ENCODE peak calls at places on chromosomes 12 and 14, in five cellular contexts. U, E, M, P and H are unnamed samples.

GRCh38 chr12:1616233-1617066 is 12.6 kb upstream of the WNT5B start:
- DNase-seq in U (no peak), E (peak; percentile 63), M (no peak), P (no peak), H (no peak)

GRCh38 chr12:108854055-108854452 is 3.3 kb downstream of the SSH1 start:
- DNase-seq in U (no peak), M (no peak), E (peak; percentile 82), P (no peak), H (no peak)

GRCh38 chr12:19525236-19525635 is 85.9 kb downstream of the AEBP2 start:
- DNase-seq in E (no peak), M (no peak), P (no peak), U (no peak), H (no peak)

GRCh38 chr14:92546347-92547053 is 32.9 kb downstream of the RIN3 start:
- DNase-seq in U (no peak), P (no peak), M (no peak), E (no peak), H (no peak)

GRCh38 chr14:70856851-70857498 is 47.7 kb upstream of the MAP3K9 start:
- DNase-seq in E (peak; percentile 89), U (no peak), M (no peak), P (no peak), H (no peak)

GRCh38 chr14:79043194-79043889 is 873.2 kb downstream of the NRXN3 start:
- DNase-seq in E (no peak), U (no peak), M (no peak), P (no peak), H (no peak)

GRCh38 chr12:87827638-87828264 is 201.4 kb downstream of the C12orf50 start:
- DNase-seq in P (no peak), M (no peak), E (no peak), U (no peak), H (no peak)

GRCh38 chr12:24407884-24408283 is 458.4 kb upstream of the SOX5 start:
- DNase-seq in M (no peak), P (no peak), U (no peak), E (no peak), H (no peak)

GRCh38 chr12:70254846-70255245 is 11.6 kb downstream of the CNOT2 start:
- DNase-seq in U (no peak), P (no peak), M (no peak), E (no peak), H (no peak)

GRCh38 chr14:31993521-31993941 is 83.6 kb upstream of the ARHGAP5 start:
- DNase-seq in U (no peak), M (no peak), E (no peak), P (no peak), H (no peak)

GRCh38 chr14:29475641-29476040 is 452.0 kb downstream of the PRKD1 start:
- DNase-seq in U (no peak), E (no peak), M (no peak), P (no peak), H (no peak)

GRCh38 chr12:69254046-69254445 is 14.7 kb downstream of the CPSF6 start:
- DNase-seq in E (no peak), P (no peak), U (peak; percentile 34), M (no peak), H (no peak)

GRCh38 chr12:124217508-124217981 is 77.3 kb upstream of the RFLNA start:
- DNase-seq in E (no peak), M (no peak), U (no peak), P (no peak), H (no peak)

GRCh38 chr14:56138987-56139386 is 20.8 kb downstream of the PELI2 start:
- DNase-seq in U (no peak), P (no peak), M (no peak), E (no peak), H (no peak)

GRCh38 chr14:102708494-102708893 is 68.8 kb upstream of the TRAF3 start:
- DNase-seq in U (no peak), P (no peak), E (no peak), M (no peak), H (no peak)

GRCh38 chr12:114735680-114736374 is 51.9 kb upstream of the TBX3 start:
- DNase-seq in P (no peak), U (no peak), M (no peak), E (no peak), H (no peak)

GRCh38 chr14:105864651-105865265 is 338.4 kb downstream of the TMEM121 start:
- DNase-seq in E (no peak), P (no peak), M (no peak), U (no peak), H (no peak)

GRCh38 chr14:32438511-32438910 is 109.4 kb downstream of the AKAP6 start:
- DNase-seq in E (no peak), M (no peak), P (no peak), U (no peak), H (no peak)

GRCh38 chr14:23300687-23301223 is 1.9 kb downstream of the PPP1R3E start:
- DNase-seq in U (peak; percentile 14), M (no peak), E (no peak), P (peak; percentile 17), H (peak; percentile 71)

GRCh38 chr12:31974673-31975072 is 15.5 kb downstream of the RESF1 start:
- DNase-seq in E (no peak), M (no peak), P (no peak), U (no peak), H (no peak)

GRCh38 chr12:54009171-54010052 is 627 bp downstream of the HOXC8 start:
- DNase-seq in P (no peak), U (no peak), M (no peak), E (no peak), H (no peak)

GRCh38 chr12:114405449-114406271 is at the start of gene TBX5:
- DNase-seq in M (no peak), E (no peak), U (no peak), P (peak; percentile 33), H (peak; percentile 18)

GRCh38 chr14:28731358-28731757 is 35.2 kb upstream of the FOXG1 start:
- DNase-seq in U (no peak), E (no peak), M (no peak), P (no peak), H (no peak)

GRCh38 chr12:132610051-132610759 is at the start of gene LRCOL1:
- DNase-seq in U (no peak), E (peak; percentile 72), P (peak; percentile 59), M (no peak), H (peak; percentile 68)

GRCh38 chr14:53247596-53248370 is 94.7 kb upstream of the DDHD1 start:
- DNase-seq in E (no peak), U (no peak), M (no peak), P (no peak), H (no peak)

GRCh38 chr12:75909714-75910451 is 121.7 kb downstream of the PHLDA1 start:
- DNase-seq in E (no peak), U (no peak), P (no peak), M (no peak), H (no peak)

GRCh38 chr12:118685983-118686607 is 295.2 kb upstream of the SRRM4 start:
- DNase-seq in U (no peak), P (no peak), E (no peak), M (no peak), H (no peak)

GRCh38 chr12:98227162-98227561 is 288.2 kb upstream of the TMPO start:
- DNase-seq in E (no peak), M (no peak), U (no peak), P (no peak), H (no peak)

GRCh38 chr14:42869681-42870080 is 1263.0 kb downstream of the LRFN5 start:
- DNase-seq in P (no peak), E (peak; percentile 20), M (no peak), U (no peak), H (no peak)

GRCh38 chr14:73888460-73888725 is 1.7 kb downstream of the ZNF410 start:
- DNase-seq in P (no peak), M (no peak), E (no peak), U (no peak), H (no peak)

GRCh38 chr12:6383572-6384498 is at the start of gene LTBR:
- DNase-seq in E (no peak), U (no peak), P (peak; percentile 71), M (no peak), H (peak; percentile 96)